ENCODE peak calls at places on chromosomes 16 and 17, in nine cellular contexts. V, F, R, S, U, C, K, A and L are unnamed samples.

GRCh38 chr17:4520881-4521600 is 22.4 kb downstream of the SPNS2 start:
- DNase-seq in U (no peak), K (peak; percentile 19), C (peak; percentile 87), V (no peak), F (no peak), A (no peak), S (peak; percentile 90), R (no peak), L (no peak)

GRCh38 chr17:27525316-27525715 is 69.1 kb downstream of the KSR1 start:
- DNase-seq in V (no peak), F (no peak), C (no peak), K (no peak), R (no peak), A (no peak), U (no peak), S (no peak), L (no peak)

GRCh38 chr16:31201511-31202401 is 804 bp downstream of the PYCARD start:
- DNase-seq in C (peak; percentile 66), A (no peak), K (no peak), U (no peak), R (peak; percentile 26), F (no peak), S (no peak), V (no peak), L (no peak)

GRCh38 chr17:45282683-45283644 is 21.1 kb upstream of the SPATA32 start:
- DNase-seq in A (peak; percentile 90), K (peak; percentile 51), R (peak; percentile 79), F (no peak), C (peak; percentile 71), V (no peak), U (no peak), S (peak; percentile 41), L (peak; percentile 74)

GRCh38 chr16:81035398-81035974 is at the start of gene ATMIN:
- DNase-seq in S (peak; percentile 95), V (peak; percentile 25), C (peak; percentile 93), A (peak; percentile 52), K (peak; percentile 78), F (peak; percentile 68), U (peak; percentile 74), R (peak; percentile 79), L (peak; percentile 94)

GRCh38 chr16:54374136-54374535 is 87.5 kb upstream of the IRX3 start:
- DNase-seq in V (no peak), K (peak; percentile 64), C (no peak), F (no peak), U (no peak), A (peak; percentile 12), S (no peak), R (no peak), L (peak; percentile 25)

GRCh38 chr16:1069154-1069553 is 3.4 kb upstream of the SSTR5 start:
- DNase-seq in V (no peak), F (no peak), R (no peak), U (no peak), K (no peak), A (no peak), C (no peak), S (no peak), L (no peak)

GRCh38 chr16:30069575-30070462 is 4.3 kb downstream of the ALDOA start:
- DNase-seq in V (no peak), F (no peak), C (no peak), K (peak; percentile 25), R (peak; percentile 53), U (no peak), S (no peak), A (no peak), L (no peak)

GRCh38 chr17:60159479-60159866 is 9.7 kb downstream of the CA4 start:
- DNase-seq in K (no peak), V (no peak), F (no peak), S (no peak), U (no peak), A (no peak), R (no peak), C (no peak), L (no peak)

GRCh38 chr17:7807206-7807605 is 26.8 kb upstream of the KDM6B start:
- DNase-seq in C (no peak), S (peak; percentile 67), V (no peak), F (no peak), A (no peak), K (no peak), U (no peak), R (no peak), L (no peak)

DNA sequence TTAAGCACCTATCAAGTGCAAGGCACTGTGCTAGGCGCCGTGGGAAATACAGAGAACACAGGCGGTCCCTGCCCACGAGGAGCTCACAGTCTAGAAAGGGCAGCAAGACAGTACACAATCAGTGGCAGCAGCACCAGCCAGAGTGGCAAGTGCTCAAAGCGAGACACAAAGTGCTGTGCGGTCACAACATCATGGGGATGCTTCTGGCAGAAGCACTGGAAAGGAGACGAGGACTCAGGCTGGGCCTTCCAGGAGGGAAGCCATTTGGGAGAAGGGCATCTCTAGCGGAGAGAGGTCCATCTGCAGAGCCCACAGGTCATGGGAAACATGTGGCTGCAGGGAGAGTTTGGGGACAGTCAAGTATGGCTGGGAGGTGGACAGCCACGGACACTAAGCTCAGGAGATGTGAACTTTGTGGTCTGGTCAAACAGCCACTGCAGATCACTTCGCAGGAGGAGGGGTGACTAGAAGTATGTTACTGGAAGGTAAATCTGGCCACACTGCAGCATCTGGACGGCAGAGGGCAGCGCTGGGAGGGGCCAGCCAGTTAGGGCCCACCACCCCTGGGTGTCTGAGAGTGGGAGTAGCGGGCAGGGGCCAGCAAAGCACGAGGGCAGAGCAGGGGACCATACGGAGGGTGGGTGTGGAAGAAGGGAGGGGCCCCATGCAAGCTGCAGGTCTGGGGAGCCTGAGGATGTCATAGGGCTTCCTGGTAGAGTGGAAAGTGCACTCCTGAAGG is 71.1 kb downstream of the N4BP1 start:
- DNase-seq in A (no peak), F (no peak), U (no peak), R (no peak), C (no peak), S (peak; percentile 37), K (no peak), V (no peak), L (no peak)
- TF ChIP-seq CTCF in A (peak; percentile 73), F (no peak), U (no peak), R (no peak), C (peak; percentile 35), S (no peak), K (peak; percentile 60), V (peak; percentile 10), L (peak; percentile 40)

GRCh38 chr17:16002708-16003265 is 3.2 kb downstream of the TTC19 start:
- DNase-seq in V (no peak), F (no peak), U (no peak), A (no peak), R (no peak), K (no peak), S (no peak), C (no peak), L (no peak)
- H3K4me3 ChIP-seq in V (no peak overlapping the region), F (no peak overlapping the region), U (no peak overlapping the region), A (no peak overlapping the region), R (no peak overlapping the region), K (no peak overlapping the region), S (no peak overlapping the region), C (no peak overlapping the region), L (no peak overlapping the region)

GRCh38 chr17:42334667-42335066 is 46.4 kb downstream of the STAT5A start:
- DNase-seq in V (no peak), K (peak; percentile 33), C (no peak), R (no peak), U (no peak), A (peak; percentile 22), F (no peak), S (no peak), L (no peak)
- TF ChIP-seq CTCF in V (no peak), K (no peak), C (peak; percentile 8), R (no peak), U (no peak), A (peak; percentile 32), F (no peak), S (no peak), L (no peak)

DNA sequence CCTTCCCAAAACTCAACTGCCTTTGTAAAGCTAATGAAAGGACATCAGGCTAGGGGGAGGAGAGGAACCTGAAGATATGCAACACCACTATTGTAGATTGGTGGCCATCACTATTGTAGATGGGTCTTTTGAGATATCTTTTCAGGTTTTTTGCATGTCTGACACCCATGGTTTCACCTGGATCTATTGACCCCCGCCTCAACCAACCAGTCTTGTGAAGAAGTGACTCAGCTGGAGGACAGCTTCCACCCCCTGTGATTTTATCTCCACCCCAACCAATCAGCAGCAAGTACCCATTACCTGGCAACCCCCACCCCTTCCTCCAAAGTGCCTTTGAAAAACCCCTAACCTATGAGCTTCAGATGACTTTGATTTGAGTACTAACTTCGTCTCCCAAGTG is 382.6 kb upstream of the GOT2 start:
- DNase-seq in R (no peak), A (no peak), K (no peak), U (no peak), C (no peak), F (no peak), V (no peak), S (no peak), L (no peak)
- H3K4me3 ChIP-seq in R (no peak overlapping the region), A (no peak overlapping the region), K (no peak overlapping the region), U (no peak overlapping the region), C (no peak overlapping the region), F (no peak overlapping the region), V (no peak overlapping the region), S (no peak overlapping the region), L (no peak overlapping the region)

DNA sequence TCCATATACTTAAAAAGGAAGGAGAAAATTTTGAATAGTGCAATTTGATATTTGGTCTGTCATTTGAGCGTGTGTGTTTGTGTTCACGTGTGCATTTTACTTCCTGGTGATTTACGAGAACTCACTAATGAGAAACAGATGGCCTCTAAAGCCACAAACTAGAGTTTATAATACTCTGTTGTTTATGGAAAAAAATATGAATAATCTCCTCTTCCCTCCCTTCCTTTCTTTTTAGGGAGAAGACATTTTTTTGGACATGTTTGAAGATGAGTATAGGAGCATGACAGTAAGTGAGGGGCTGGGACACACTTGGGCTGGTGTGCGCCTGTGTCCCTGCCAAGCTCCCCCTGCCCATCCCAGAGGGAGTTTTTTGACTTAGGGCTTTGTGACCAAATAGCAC is 102.7 kb downstream of the CLEC16A start:
- DNase-seq in V (no peak), C (no peak), A (no peak), R (no peak), U (no peak), K (peak; percentile 59), S (no peak), F (no peak), L (peak; percentile 88)
- TF ChIP-seq CTCF in V (no peak), C (no peak), A (no peak), R (no peak), U (no peak), K (no peak), S (no peak), F (no peak), L (no peak)